ENCODE peak calls at places on chromosome 10, in ten cellular contexts. S, B, F, G, Q, Y, I, R, V and W are unnamed samples.

GRCh38 chr10:102616071-102616770 is 28.1 kb upstream of the TRIM8 start:
- DNase-seq in S (no peak), B (no peak), F (no peak), G (no peak), Q (no peak), Y (no peak), I (no peak), R (no peak), V (no peak), W (no peak)

GRCh38 chr10:12707461-12708185 is 293.9 kb downstream of the CCDC3 start:
- DNase-seq in S (peak; percentile 37), B (no peak), F (peak; percentile 97), G (no peak), Q (peak; percentile 83), Y (no peak), I (peak; percentile 45), R (no peak), V (peak; percentile 67), W (no peak)

GRCh38 chr10:66881814-66882213 is 44.0 kb upstream of the LRRTM3 start:
- DNase-seq in S (no peak), B (no peak), F (no peak), G (no peak), Q (no peak), Y (no peak), I (no peak), R (no peak), V (no peak), W (no peak)

GRCh38 chr10:78512205-78512550 is 478.5 kb downstream of the RPS24 start:
- DNase-seq in S (no peak), B (no peak), F (no peak), G (no peak), Q (no peak), Y (no peak), I (no peak), R (no peak), V (no peak), W (no peak)

GRCh38 chr10:17479015-17479615 is 24.7 kb upstream of the ST8SIA6 start:
- DNase-seq in S (no peak), B (no peak), F (no peak), G (no peak), Q (no peak), Y (no peak), I (no peak), R (no peak), V (no peak), W (no peak)

GRCh38 chr10:34955391-34955790 is 134.8 kb downstream of the CUL2 start:
- DNase-seq in S (no peak), B (no peak), F (no peak), G (no peak), Q (no peak), Y (no peak), I (no peak), R (no peak), V (no peak), W (no peak)

GRCh38 chr10:98444314-98445006 is 2.3 kb downstream of the HPS1 start:
- DNase-seq in S (no peak), B (no peak), F (no peak), G (no peak), Q (no peak), Y (no peak), I (no peak), R (no peak), V (no peak), W (no peak)

GRCh38 chr10:127207081-127207480 is 10.7 kb upstream of the INSYN2A start:
- DNase-seq in S (no peak), B (no peak), F (no peak), G (no peak), Q (no peak), Y (no peak), I (no peak), R (no peak), V (no peak), W (no peak)

GRCh38 chr10:89283174-89283987 is 18.5 kb upstream of the IFIT2 start:
- DNase-seq in S (no peak), B (no peak), F (peak; percentile 66), G (no peak), Q (no peak), Y (no peak), I (no peak), R (no peak), V (no peak), W (no peak)

GRCh38 chr10:82942572-82943091 is 1067.6 kb downstream of the NRG3 start:
- DNase-seq in S (no peak), B (no peak), F (peak; percentile 55), G (no peak), Q (no peak), Y (no peak), I (no peak), R (peak; percentile 11), V (no peak), W (no peak)

GRCh38 chr10:24716295-24716694 is 7.4 kb downstream of the ARHGAP21 start:
- DNase-seq in S (no peak), B (no peak), F (no peak), G (no peak), Q (peak; percentile 30), Y (no peak), I (no peak), R (no peak), V (no peak), W (no peak)

GRCh38 chr10:79052311-79053080 is 16.3 kb upstream of the ZMIZ1 start:
- DNase-seq in S (no peak), B (no peak), F (peak; percentile 42), G (peak; percentile 46), Q (no peak), Y (no peak), I (peak; percentile 60), R (no peak), V (no peak), W (no peak)

GRCh38 chr10:44289125-44289524 is 95.8 kb downstream of the CXCL12 start:
- DNase-seq in S (no peak), B (no peak), F (no peak), G (no peak), Q (no peak), Y (no peak), I (no peak), R (no peak), V (no peak), W (no peak)

GRCh38 chr10:75658036-75658435 is 226.6 kb downstream of the LRMDA start:
- DNase-seq in S (no peak), B (no peak), F (no peak), G (no peak), Q (no peak), Y (no peak), I (no peak), R (no peak), V (no peak), W (no peak)

GRCh38 chr10:69211524-69211923 is 8.6 kb upstream of the HKDC1 start:
- DNase-seq in S (no peak), B (no peak), F (no peak), G (no peak), Q (no peak), Y (no peak), I (no peak), R (no peak), V (no peak), W (no peak)

GRCh38 chr10:58282615-58283014 is 13.7 kb downstream of the CISD1 start:
- DNase-seq in S (no peak), B (no peak), F (peak; percentile 63), G (no peak), Q (no peak), Y (no peak), I (no peak), R (peak; percentile 91), V (no peak), W (peak; percentile 96)

GRCh38 chr10:18650618-18651017 is 769 bp downstream of the NSUN6 start:
- DNase-seq in S (no peak), B (no peak), F (no peak), G (no peak), Q (no peak), Y (no peak), I (no peak), R (no peak), V (peak; percentile 37), W (no peak)

GRCh38 chr10:91652364-91652763 is 19.5 kb upstream of the PPP1R3C start:
- DNase-seq in S (no peak), B (no peak), F (peak; percentile 84), G (no peak), Q (peak; percentile 47), Y (no peak), I (peak; percentile 27), R (no peak), V (no peak), W (no peak)

GRCh38 chr10:326350-326749 is 191.1 kb downstream of the ZMYND11 start:
- DNase-seq in S (no peak), B (no peak), F (no peak), G (no peak), Q (no peak), Y (no peak), I (no peak), R (no peak), V (no peak), W (no peak)

GRCh38 chr10:34835908-34836558 is 20.9 kb upstream of the PARD3 start:
- DNase-seq in S (no peak), B (no peak), F (no peak), G (no peak), Q (no peak), Y (no peak), I (no peak), R (no peak), V (no peak), W (no peak)

GRCh38 chr10:5559642-5560141 is 34.9 kb downstream of the CALML3 start:
- DNase-seq in S (no peak), B (no peak), F (peak; percentile 58), G (no peak), Q (no peak), Y (no peak), I (peak; percentile 37), R (no peak), V (no peak), W (no peak)

GRCh38 chr10:121316432-121316831 is 281.8 kb downstream of the FGFR2 start:
- DNase-seq in S (no peak), B (no peak), F (no peak), G (no peak), Q (no peak), Y (no peak), I (no peak), R (no peak), V (no peak), W (no peak)

GRCh38 chr10:126014309-126014708 is 117.9 kb downstream of the FANK1 start:
- DNase-seq in S (no peak), B (no peak), F (peak; percentile 88), G (no peak), Q (no peak), Y (no peak), I (no peak), R (no peak), V (no peak), W (no peak)

GRCh38 chr10:97771055-97771811 is 566 bp downstream of the SFRP5 start:
- DNase-seq in S (peak; percentile 14), B (no peak), F (peak; percentile 34), G (peak; percentile 69), Q (no peak), Y (no peak), I (peak; percentile 43), R (no peak), V (peak; percentile 40), W (no peak)

GRCh38 chr10:3750884-3751283 is 34.1 kb downstream of the KLF6 start:
- DNase-seq in S (no peak), B (no peak), F (peak; percentile 46), G (no peak), Q (no peak), Y (no peak), I (no peak), R (no peak), V (no peak), W (no peak)

GRCh38 chr10:110244550-110244949 is 37.1 kb downstream of the MXI1 start:
- DNase-seq in S (no peak), B (no peak), F (no peak), G (no peak), Q (no peak), Y (no peak), I (no peak), R (no peak), V (no peak), W (no peak)

GRCh38 chr10:31706464-31706863 is 222.2 kb downstream of the ARHGAP12 start:
- DNase-seq in S (no peak), B (no peak), F (no peak), G (no peak), Q (no peak), Y (no peak), I (no peak), R (peak; percentile 55), V (no peak), W (no peak)

GRCh38 chr10:102713483-102713813 is 749 bp downstream of the ARL3 start:
- DNase-seq in S (no peak), B (peak; percentile 49), F (no peak), G (peak; percentile 67), Q (no peak), Y (no peak), I (peak; percentile 97), R (peak; percentile 62), V (no peak), W (no peak)